ENCODE peak calls at places on chromosomes 16 and 17, in five cellular contexts. One of them, this sample, is unnamed.

GRCh38 chr16:66996324-66996982 is 8.1 kb downstream of the CES4A start:
- DNase-seq in fibroblast of pulmonary artery: peak; percentile 91
- DNase-seq in AG04449: peak; percentile 24
- DNase-seq in neural crest cell: no peak
- DNase-seq in IMR-90: peak; percentile 80
- DNase-seq in this sample: peak; percentile 80

GRCh38 chr17:62680541-62681052 is 53.1 kb downstream of the MRC2 start:
- DNase-seq in neural crest cell: no peak
- DNase-seq in IMR-90: no peak
- DNase-seq in AG04449: no peak
- DNase-seq in fibroblast of pulmonary artery: no peak
- DNase-seq in this sample: peak; percentile 85

GRCh38 chr17:27408891-27409290 is 47.4 kb upstream of the KSR1 start:
- DNase-seq in AG04449: no peak
- DNase-seq in fibroblast of pulmonary artery: peak; percentile 44
- DNase-seq in neural crest cell: no peak
- DNase-seq in IMR-90: peak; percentile 38
- DNase-seq in this sample: no peak

GRCh38 chr16:79429276-79430128 is 171.0 kb downstream of the MAF start:
- DNase-seq in fibroblast of pulmonary artery: no peak
- DNase-seq in AG04449: no peak
- DNase-seq in IMR-90: no peak
- DNase-seq in neural crest cell: no peak
- DNase-seq in this sample: no peak

GRCh38 chr16:85562102-85562786 is 50.9 kb upstream of the GSE1 start:
- DNase-seq in IMR-90: no peak
- DNase-seq in neural crest cell: no peak
- DNase-seq in AG04449: no peak
- DNase-seq in fibroblast of pulmonary artery: no peak
- DNase-seq in this sample: no peak

GRCh38 chr16:48250520-48251278 is 3.4 kb upstream of the ABCC11 start:
- DNase-seq in AG04449: no peak
- DNase-seq in IMR-90: no peak
- DNase-seq in fibroblast of pulmonary artery: no peak
- DNase-seq in neural crest cell: no peak
- DNase-seq in this sample: no peak

GRCh38 chr16:60979119-60979518 is 1057.1 kb downstream of the CDH8 start:
- DNase-seq in AG04449: no peak
- DNase-seq in fibroblast of pulmonary artery: no peak
- DNase-seq in neural crest cell: no peak
- DNase-seq in IMR-90: no peak
- DNase-seq in this sample: peak; percentile 26

GRCh38 chr17:77666881-77667395 is 291.6 kb upstream of the TNRC6C start:
- DNase-seq in IMR-90: no peak
- DNase-seq in AG04449: no peak
- DNase-seq in fibroblast of pulmonary artery: no peak
- DNase-seq in neural crest cell: no peak
- DNase-seq in this sample: no peak

GRCh38 chr17:82973456-82974135 is 105.8 kb upstream of the METRNL start:
- DNase-seq in AG04449: no peak
- DNase-seq in IMR-90: no peak
- DNase-seq in fibroblast of pulmonary artery: no peak
- DNase-seq in neural crest cell: no peak
- DNase-seq in this sample: no peak

GRCh38 chr17:17849863-17850373 is 13.1 kb upstream of the SREBF1 start:
- DNase-seq in AG04449: no peak
- DNase-seq in neural crest cell: peak; percentile 31
- DNase-seq in IMR-90: peak; percentile 43
- DNase-seq in fibroblast of pulmonary artery: peak; percentile 51
- DNase-seq in this sample: peak; percentile 69

GRCh38 chr16:4920826-4921225 is 16.1 kb downstream of the PPL start:
- DNase-seq in IMR-90: peak; percentile 49
- DNase-seq in fibroblast of pulmonary artery: no peak
- DNase-seq in AG04449: no peak
- DNase-seq in neural crest cell: no peak
- DNase-seq in this sample: no peak

GRCh38 chr17:75832652-75833400 is 11.4 kb downstream of the UNC13D start:
- DNase-seq in IMR-90: no peak
- DNase-seq in neural crest cell: no peak
- DNase-seq in fibroblast of pulmonary artery: no peak
- DNase-seq in AG04449: no peak
- DNase-seq in this sample: no peak

GRCh38 chr16:55759983-55760664 is 72.8 kb downstream of the CES1 start:
- DNase-seq in IMR-90: no peak
- DNase-seq in neural crest cell: peak; percentile 16
- DNase-seq in fibroblast of pulmonary artery: no peak
- DNase-seq in AG04449: no peak
- DNase-seq in this sample: peak; percentile 22

GRCh38 chr17:40019140-40019991 is 4.1 kb downstream of the CSF3 start:
- DNase-seq in IMR-90: peak; percentile 86
- DNase-seq in AG04449: no peak
- DNase-seq in neural crest cell: no peak
- DNase-seq in fibroblast of pulmonary artery: peak; percentile 87
- DNase-seq in this sample: no peak

GRCh38 chr17:70989301-70989700 is 820.0 kb downstream of the KCNJ2 start:
- DNase-seq in neural crest cell: no peak
- DNase-seq in AG04449: no peak
- DNase-seq in IMR-90: no peak
- DNase-seq in fibroblast of pulmonary artery: peak; percentile 31
- DNase-seq in this sample: no peak

GRCh38 chr16:61413026-61413425 is 623.2 kb downstream of the CDH8 start:
- DNase-seq in IMR-90: no peak
- DNase-seq in neural crest cell: peak; percentile 10
- DNase-seq in AG04449: no peak
- DNase-seq in fibroblast of pulmonary artery: no peak
- DNase-seq in this sample: no peak

GRCh38 chr17:37494401-37494831 is 4.7 kb downstream of the DUSP14 start:
- DNase-seq in AG04449: no peak
- DNase-seq in neural crest cell: no peak
- DNase-seq in fibroblast of pulmonary artery: no peak
- DNase-seq in IMR-90: no peak
- DNase-seq in this sample: no peak

GRCh38 chr16:87897563-87898505 is 28.5 kb upstream of the SLC7A5 start:
- DNase-seq in neural crest cell: no peak
- DNase-seq in IMR-90: no peak
- DNase-seq in AG04449: no peak
- DNase-seq in fibroblast of pulmonary artery: no peak
- DNase-seq in this sample: no peak

DNA sequence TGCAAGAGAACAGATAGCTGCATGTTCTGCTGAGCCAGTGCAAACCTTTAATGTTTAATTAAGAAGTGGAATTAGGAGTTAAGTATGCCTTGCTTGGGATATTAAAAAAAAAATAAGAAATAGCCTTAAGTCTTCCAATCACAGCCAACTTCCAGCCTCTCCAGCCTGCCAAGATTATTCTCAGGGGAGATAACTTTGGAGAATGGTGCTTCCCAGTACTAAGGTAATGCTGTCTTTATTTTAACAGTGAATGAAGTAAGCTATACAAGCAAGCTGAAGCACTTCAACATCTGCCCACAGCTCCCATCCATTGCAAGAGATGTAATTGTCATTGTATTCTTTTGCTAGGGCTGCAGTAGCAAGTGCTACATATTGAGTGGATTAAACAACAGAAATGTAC is 389.5 kb upstream of the ASIC2 start:
- DNase-seq in IMR-90: no peak
- DNase-seq in AG04449: no peak
- DNase-seq in neural crest cell: no peak
- DNase-seq in fibroblast of pulmonary artery: no peak
- DNase-seq in this sample: no peak
- TF ChIP-seq CTCF in IMR-90: no peak
- TF ChIP-seq CTCF in AG04449: no peak
- TF ChIP-seq CTCF in neural crest cell: no peak
- TF ChIP-seq CTCF in fibroblast of pulmonary artery: no peak
- TF ChIP-seq CTCF in this sample: no peak

GRCh38 chr16:74034862-74035261 is 261.8 kb upstream of the PSMD7 start:
- DNase-seq in AG04449: no peak
- DNase-seq in neural crest cell: peak; percentile 32
- DNase-seq in fibroblast of pulmonary artery: peak; percentile 28
- DNase-seq in IMR-90: peak; percentile 11
- DNase-seq in this sample: no peak
- TF ChIP-seq CTCF in AG04449: no peak
- TF ChIP-seq CTCF in neural crest cell: peak; percentile 71
- TF ChIP-seq CTCF in fibroblast of pulmonary artery: peak; percentile 40
- TF ChIP-seq CTCF in IMR-90: peak; percentile 29
- TF ChIP-seq CTCF in this sample: no peak

GRCh38 chr17:57636274-57636673 is 108.8 kb downstream of the CCDC182 start:
- DNase-seq in AG04449: no peak
- DNase-seq in fibroblast of pulmonary artery: no peak
- DNase-seq in neural crest cell: no peak
- DNase-seq in IMR-90: no peak
- DNase-seq in this sample: no peak
- TF ChIP-seq CTCF in AG04449: no peak
- TF ChIP-seq CTCF in fibroblast of pulmonary artery: no peak
- TF ChIP-seq CTCF in neural crest cell: no peak
- TF ChIP-seq CTCF in IMR-90: no peak
- TF ChIP-seq CTCF in this sample: no peak

GRCh38 chr16:51524555-51525373 is 373.7 kb upstream of the SALL1 start:
- DNase-seq in IMR-90: peak; percentile 75
- DNase-seq in fibroblast of pulmonary artery: peak; percentile 49
- DNase-seq in AG04449: no peak
- DNase-seq in neural crest cell: no peak
- DNase-seq in this sample: no peak
- TF ChIP-seq CTCF in IMR-90: peak; percentile 10
- TF ChIP-seq CTCF in fibroblast of pulmonary artery: no peak
- TF ChIP-seq CTCF in AG04449: no peak
- TF ChIP-seq CTCF in neural crest cell: no peak
- TF ChIP-seq CTCF in this sample: no peak

GRCh38 chr17:81702934-81703746 is at the start of gene MRPL12:
- DNase-seq in neural crest cell: peak; percentile 93
- DNase-seq in fibroblast of pulmonary artery: peak; percentile 94
- DNase-seq in AG04449: peak; percentile 33
- DNase-seq in IMR-90: peak; percentile 89
- DNase-seq in this sample: peak; percentile 95
- TF ChIP-seq CTCF in neural crest cell: peak; percentile 45
- TF ChIP-seq CTCF in fibroblast of pulmonary artery: no peak
- TF ChIP-seq CTCF in AG04449: peak; percentile 12
- TF ChIP-seq CTCF in IMR-90: no peak
- TF ChIP-seq CTCF in this sample: peak; percentile 73

This sample was measured in upper lobe of left lung.